ENCODE peak calls at places on chromosomes 11 and 22, in nine cellular contexts. X, M, G, U, L, N, W, T and Q are unnamed samples.

GRCh38 chr11:44607987-44608386 is 42.5 kb downstream of the CD82 start:
- DNase-seq in M (no peak), L (no peak), G (no peak), X (no peak), W (no peak), U (no peak), T (no peak), N (no peak), Q (no peak)

GRCh38 chr11:6233984-6234313 is 487 bp downstream of the FHIP1B start:
- DNase-seq in U (no peak), W (no peak), L (no peak), X (peak), G (no peak), M (no peak), T (no peak), N (no peak), Q (peak)

GRCh38 chr11:79406376-79406775 is 34.5 kb downstream of the TENM4 start:
- DNase-seq in X (no peak), N (no peak), U (no peak), T (no peak), G (peak), W (no peak), L (no peak), M (no peak), Q (peak)

GRCh38 chr11:33736148-33736809 is at the start of gene CD59:
- DNase-seq in T (peak), G (peak), N (peak), U (peak), W (peak), M (peak), X (peak), L (peak), Q (peak)

GRCh38 chr11:92340839-92341238 is 116.2 kb downstream of the FAT3 start:
- DNase-seq in L (no peak), X (no peak), N (no peak), U (no peak), T (no peak), G (peak), M (peak), W (no peak), Q (no peak)

GRCh38 chr22:25696763-25697710 is 45.0 kb upstream of the MYO18B start:
- DNase-seq in T (no peak), L (no peak), X (no peak), G (no peak), U (no peak), M (peak), W (no peak), N (no peak), Q (no peak)

GRCh38 chr11:15988693-15989231 is 367.6 kb downstream of the SOX6 start:
- DNase-seq in L (no peak), W (no peak), U (no peak), N (peak), G (peak), M (no peak), X (peak), T (no peak), Q (no peak)

GRCh38 chr11:114044042-114044871 is 15.3 kb upstream of the ZBTB16 start:
- DNase-seq in U (no peak), M (no peak), X (no peak), N (no peak), G (no peak), W (no peak), L (no peak), T (no peak), Q (no peak)

GRCh38 chr22:29032584-29032983 is 29.0 kb downstream of the C22orf31 start:
- DNase-seq in N (no peak), W (no peak), M (peak), G (no peak), U (no peak), L (no peak), X (no peak), T (no peak), Q (no peak)

GRCh38 chr11:78292109-78292803 is 103.5 kb downstream of the USP35 start:
- DNase-seq in X (no peak), T (no peak), W (no peak), L (no peak), M (no peak), N (no peak), G (no peak), U (no peak), Q (no peak)

GRCh38 chr22:24542641-24543040 is 12.3 kb downstream of the GUCD1 start:
- DNase-seq in T (no peak), L (no peak), N (no peak), W (no peak), X (peak), U (no peak), G (no peak), M (no peak), Q (no peak)

GRCh38 chr11:110710520-110711381 is 1.5 kb downstream of the ARHGAP20 start:
- DNase-seq in M (no peak), G (no peak), X (peak), T (peak), N (no peak), W (no peak), U (peak), L (no peak), Q (peak)

GRCh38 chr22:37940698-37941376 is 12.6 kb downstream of the C22orf23 start:
- DNase-seq in M (no peak), N (no peak), U (no peak), L (no peak), T (no peak), X (no peak), G (no peak), W (no peak), Q (no peak)

GRCh38 chr11:6583584-6583983 is 19.8 kb downstream of the RRP8 start:
- DNase-seq in M (no peak), G (no peak), X (no peak), W (no peak), T (no peak), L (no peak), U (no peak), N (no peak), Q (no peak)

GRCh38 chr22:30887418-30887817 is 81.2 kb downstream of the MORC2 start:
- DNase-seq in T (no peak), U (peak), L (no peak), N (no peak), W (no peak), G (no peak), X (peak), M (no peak), Q (no peak)

GRCh38 chr11:118438314-118438931 is 2.1 kb downstream of the KMT2A start:
- DNase-seq in X (no peak), T (peak), L (peak), G (peak), U (no peak), W (no peak), N (no peak), M (peak), Q (peak)

GRCh38 chr11:20933958-20934357 is 264.6 kb downstream of the NELL1 start:
- DNase-seq in X (no peak), N (no peak), G (no peak), U (no peak), M (no peak), L (no peak), W (no peak), T (no peak), Q (no peak)

GRCh38 chr11:32893947-32894827 is 1.6 kb downstream of the QSER1 start:
- DNase-seq in U (no peak), N (no peak), W (peak), T (peak), M (peak), G (peak), X (no peak), L (peak), Q (peak)